ENCODE peak calls at places on chromosomes 11 and 22, in four cellular contexts. S is PC-9; K is right lobe of liver; J is CD4-positive, alpha-beta T cell. L is an unnamed sample.

GRCh38 chr22:36925388-36926290 is 12.2 kb downstream of the CSF2RB start:
- DNase-seq in K (no peak), J (no peak), S (peak), L (no peak)

GRCh38 chr22:23786261-23786710 is 480 bp upstream of the SMARCB1 start:
- DNase-seq in K (no peak), S (no peak), J (no peak), L (no peak)

GRCh38 chr22:49203091-49203862 is 624.4 kb downstream of the BRD1 start:
- DNase-seq in K (peak), S (no peak), J (no peak), L (no peak)

GRCh38 chr11:73198677-73199076 is 19.4 kb upstream of the P2RY2 start:
- DNase-seq in S (peak), K (no peak), J (no peak), L (peak)

GRCh38 chr11:1034001-1034400 is 2.5 kb downstream of the MUC6 start:
- DNase-seq in S (peak), J (no peak), K (no peak), L (no peak)

GRCh38 chr11:10666556-10666955 is 27.0 kb downstream of the IRAG1 start:
- DNase-seq in K (no peak), J (no peak), S (peak), L (no peak)

GRCh38 chr11:118224512-118225180 is at the start of gene JAML:
- DNase-seq in J (peak), S (no peak), K (no peak), L (peak)

GRCh38 chr22:32919629-32920028 is 118.1 kb downstream of the TIMP3 start:
- DNase-seq in S (no peak), K (no peak), J (no peak), L (no peak)

GRCh38 chr11:102421262-102421661 is 31.3 kb downstream of the TMEM123 start:
- DNase-seq in S (no peak), K (no peak), J (no peak), L (no peak)

GRCh38 chr11:74269161-74269809 is 42.2 kb downstream of the P4HA3 start:
- DNase-seq in J (peak), K (no peak), S (no peak), L (no peak)

GRCh38 chr11:33997473-33998347 is 53.8 kb upstream of the CAPRIN1 start:
- DNase-seq in S (no peak), J (no peak), K (no peak), L (no peak)

GRCh38 chr11:116190861-116191260 is 581.9 kb downstream of the BUD13 start:
- DNase-seq in K (no peak), S (no peak), J (no peak), L (no peak)

GRCh38 chr11:94295534-94295933 is 8.8 kb upstream of the IZUMO1R start:
- DNase-seq in J (no peak), S (no peak), K (no peak), L (no peak)

GRCh38 chr22:44448271-44448780 is 49.7 kb downstream of the RTL6 start:
- DNase-seq in K (no peak), S (peak), J (no peak), L (no peak)

GRCh38 chr11:36241512-36241911 is 47.7 kb downstream of the COMMD9 start:
- DNase-seq in S (no peak), K (no peak), J (no peak), L (no peak)

GRCh38 chr11:34053161-34053686 is 1.7 kb downstream of the CAPRIN1 start:
- DNase-seq in S (peak), K (peak), J (peak), L (peak)

GRCh38 chr11:64019106-64020031 is 16.4 kb upstream of the FLRT1 start:
- DNase-seq in J (no peak), K (no peak), S (no peak), L (no peak)

GRCh38 chr22:42343551-42344081 is 73.2 kb upstream of the TCF20 start:
- DNase-seq in K (no peak), J (peak), S (no peak), L (no peak)

GRCh38 chr11:47233989-47234668 is 14.5 kb downstream of the ACP2 start:
- DNase-seq in K (no peak), J (no peak), S (peak), L (no peak)

GRCh38 chr22:46564084-46564714 is 26.8 kb upstream of the CELSR1 start:
- DNase-seq in S (no peak), K (no peak), J (no peak), L (no peak)

GRCh38 chr11:47916361-47916841 is 64.0 kb upstream of the PTPRJ start:
- DNase-seq in K (no peak), S (no peak), J (no peak), L (no peak)

GRCh38 chr11:115430345-115430744 is 73.9 kb downstream of the CADM1 start:
- DNase-seq in J (no peak), K (no peak), S (no peak), L (no peak)

GRCh38 chr11:8577791-8578581 is 16.0 kb downstream of the STK33 start:
- DNase-seq in J (no peak), K (no peak), S (no peak), L (no peak)

GRCh38 chr22:32352681-32353080 is 5.0 kb upstream of the RFPL3 start:
- DNase-seq in K (no peak), S (no peak), J (no peak), L (no peak)

GRCh38 chr11:76792505-76793264 is 9.5 kb downstream of the TSKU start:
- DNase-seq in J (no peak), K (no peak), S (no peak), L (no peak)

GRCh38 chr11:60756307-60757032 is at the start of gene MS4A15:
- DNase-seq in J (no peak), S (peak), K (no peak), L (no peak)

GRCh38 chr22:36274547-36274946 is 21.6 kb downstream of the APOL1 start:
- DNase-seq in K (no peak), J (no peak), S (peak), L (no peak)

DNA sequence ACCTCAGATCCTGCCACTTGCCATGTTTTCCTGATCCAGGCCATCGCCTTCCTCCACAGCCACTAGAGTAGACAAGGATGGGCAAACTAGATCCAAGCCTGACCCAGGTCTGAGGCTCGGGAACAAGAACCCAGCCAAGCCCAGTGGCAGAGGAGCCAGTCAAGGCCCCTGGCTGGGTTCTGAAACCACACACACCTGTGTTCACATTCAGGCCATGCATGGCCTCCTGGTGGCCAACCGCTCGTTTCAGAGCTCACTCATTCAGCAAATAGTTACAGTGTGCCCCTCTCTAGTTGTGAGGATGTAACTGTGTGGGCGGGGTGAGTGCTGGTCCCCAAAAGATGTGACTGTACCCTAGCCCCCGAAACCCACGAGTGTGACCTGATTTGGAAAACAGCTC is 337.6 kb downstream of the CTTN start:
- DNase-seq in K (no peak), S (no peak), J (no peak), L (peak)
- TF ChIP-seq CTCF in K (no peak), S (no peak), J (no peak), L (no peak)

GRCh38 chr22:31279327-31279669 is 13.0 kb downstream of the PIK3IP1 start:
- DNase-seq in S (no peak), J (no peak), K (no peak), L (no peak)

GRCh38 chr22:31279821-31280496 is 12.3 kb downstream of the PIK3IP1 start:
- DNase-seq in K (no peak), S (no peak), J (no peak), L (no peak)

GRCh38 chr22:31276426-31277167 is 15.7 kb downstream of the PIK3IP1 start:
- DNase-seq in J (no peak), S (no peak), K (no peak), L (no peak)

GRCh38 chr22:31278643-31279326 is 13.5 kb downstream of the PIK3IP1 start:
- DNase-seq in J (no peak), S (no peak), K (peak), L (no peak)

GRCh38 chr22:31277741-31278642 is 14.3 kb downstream of the PIK3IP1 start:
- DNase-seq in K (no peak), J (no peak), S (no peak), L (no peak)
- TF ChIP-seq CTCF in K (no peak), J (no peak), S (no peak), L (no peak)

GRCh38 chr11:44949160-44950035 is 1.3 kb downstream of the TP53I11 start:
- DNase-seq in K (peak), S (no peak), J (no peak), L (no peak)

GRCh38 chr11:44952082-44952481 is 1.4 kb upstream of the TP53I11 start:
- DNase-seq in S (no peak), J (no peak), K (no peak), L (no peak)

GRCh38 chr11:44952500-44953260 is 2.0 kb upstream of the TP53I11 start:
- DNase-seq in K (no peak), J (no peak), S (no peak), L (no peak)

GRCh38 chr11:44950036-44950624 is 553 bp downstream of the TP53I11 start:
- DNase-seq in J (no peak), S (no peak), K (peak), L (no peak)

GRCh38 chr11:44950625-44951472 is at the start of gene TP53I11:
- DNase-seq in K (peak), J (peak), S (no peak), L (no peak)
- TF ChIP-seq CTCF in K (peak), J (peak), S (no peak), L (peak)

GRCh38 chr11:2415601-2416380 is 15.2 kb downstream of the TSSC4 start:
- DNase-seq in S (no peak), K (no peak), J (no peak), L (no peak)
- TF ChIP-seq CTCF in S (no peak), K (no peak), J (no peak), L (no peak)

DNA sequence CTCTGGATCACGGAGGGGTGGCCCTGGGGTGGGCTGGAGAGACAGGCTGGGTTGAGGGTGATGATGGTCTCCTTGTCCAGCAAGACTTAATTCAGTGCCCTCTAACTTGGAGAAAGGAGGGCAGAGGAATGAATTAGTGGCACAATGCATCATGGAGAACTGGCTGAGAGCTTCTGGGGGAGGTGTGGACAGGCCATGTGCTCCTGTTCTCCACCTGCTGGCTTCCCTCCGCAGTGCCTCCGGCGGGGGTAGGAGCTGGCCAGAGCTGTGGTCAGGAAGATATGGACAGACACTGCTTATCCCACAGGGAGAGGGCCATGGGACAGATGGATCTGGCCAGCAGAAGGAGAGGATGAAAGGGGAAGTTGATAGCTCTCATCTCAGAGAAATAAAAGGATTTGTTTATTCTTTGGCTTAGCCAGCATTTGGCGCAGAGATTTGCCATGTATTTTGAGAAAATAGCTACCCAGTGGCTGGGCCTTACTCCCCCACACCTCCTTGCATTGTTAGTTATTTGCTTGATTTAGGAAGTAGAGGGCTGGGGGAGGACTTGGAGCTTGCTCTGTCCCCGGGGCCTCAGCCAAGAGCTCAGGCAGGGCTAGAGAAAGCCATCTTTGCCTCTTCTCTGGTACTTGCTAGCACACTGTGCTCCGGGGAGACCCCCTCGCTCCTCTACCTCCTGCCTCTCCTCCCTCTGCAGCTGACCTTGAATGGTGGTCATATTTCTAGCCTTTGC is 93.2 kb downstream of the SCN3B start:
- DNase-seq in S (no peak), J (no peak), K (no peak), L (no peak)
- TF ChIP-seq CTCF in S (no peak), J (no peak), K (no peak), L (no peak)

GRCh38 chr11:14306481-14306880 is 52.5 kb downstream of the RRAS2 start:
- DNase-seq in J (no peak), S (no peak), K (no peak), L (no peak)
- TF ChIP-seq CTCF in J (no peak), S (no peak), K (no peak), L (no peak)

GRCh38 chr22:26170795-26171194 is 1.5 kb downstream of the SEZ6L start:
- DNase-seq in J (no peak), K (no peak), S (no peak), L (no peak)
- TF ChIP-seq CTCF in J (no peak), K (no peak), S (no peak), L (no peak)

GRCh38 chr11:120130176-120130980 is 7.5 kb downstream of the TRIM29 start:
- DNase-seq in S (no peak), K (peak), J (no peak), L (peak)
- TF ChIP-seq CTCF in S (no peak), K (no peak), J (no peak), L (no peak)

L was measured in CD14-positive monocyte.